ENCODE peak calls at places on chromosomes 2 and 18, in seven cellular contexts. C is uterus, S is right lobe of liver, X is heart left ventricle, E is stomach, Q is Peyer's patch, I is gastrocnemius medialis. L is an unnamed sample.

GRCh38 chr2:198314559-198315153 is 510.3 kb downstream of the PLCL1 start:
- DNase-seq in C (no peak), S (no peak), X (no peak), E (no peak), Q (no peak), I (no peak), L (peak)

GRCh38 chr2:24822049-24822706 is 29.0 kb downstream of the CENPO start:
- DNase-seq in C (peak), S (no peak), X (no peak), E (peak), Q (no peak), I (no peak), L (no peak)

GRCh38 chr2:233473878-233474277 is 92.7 kb downstream of the USP40 start:
- DNase-seq in C (no peak), S (no peak), X (no peak), E (peak), Q (no peak), I (no peak), L (no peak)

GRCh38 chr2:62760555-62760954 is 55.0 kb downstream of the EHBP1 start:
- DNase-seq in C (no peak), S (no peak), X (no peak), E (no peak), Q (no peak), I (no peak), L (no peak)

GRCh38 chr18:61569176-61569892 is 236.1 kb downstream of the CDH20 start:
- DNase-seq in C (no peak), S (no peak), X (peak), E (no peak), Q (no peak), I (peak), L (no peak)

GRCh38 chr18:61031626-61032025 is 301.6 kb upstream of the CDH20 start:
- DNase-seq in C (no peak), S (no peak), X (no peak), E (no peak), Q (no peak), I (no peak), L (no peak)

GRCh38 chr2:22355816-22356433 is 1029.1 kb upstream of the KLHL29 start:
- DNase-seq in C (peak), S (peak), X (peak), E (peak), Q (no peak), I (no peak), L (peak)

GRCh38 chr2:64932327-64933216 is 56.6 kb upstream of the SLC1A4 start:
- DNase-seq in C (no peak), S (no peak), X (no peak), E (no peak), Q (no peak), I (no peak), L (no peak)

GRCh38 chr2:105519516-105519915 is 120.7 kb upstream of the FHL2 start:
- DNase-seq in C (no peak), S (no peak), X (no peak), E (no peak), Q (no peak), I (no peak), L (no peak)

GRCh38 chr2:2889141-2889540 is 488.5 kb downstream of the EIPR1 start:
- DNase-seq in C (no peak), S (no peak), X (no peak), E (no peak), Q (no peak), I (no peak), L (no peak)

GRCh38 chr2:16049406-16049805 is 109.1 kb downstream of the MYCN start:
- DNase-seq in C (no peak), S (no peak), X (no peak), E (no peak), Q (no peak), I (no peak), L (no peak)

GRCh38 chr2:109455731-109456691 is 157.8 kb downstream of the SEPTIN10 start:
- DNase-seq in C (no peak), S (no peak), X (no peak), E (no peak), Q (peak), I (no peak), L (no peak)

GRCh38 chr2:108492364-108492763 is 41.9 kb upstream of the LIMS1 start:
- DNase-seq in C (no peak), S (no peak), X (no peak), E (no peak), Q (no peak), I (no peak), L (no peak)

GRCh38 chr2:170512271-170512670 is 202.9 kb upstream of the SP5 start:
- DNase-seq in C (no peak), S (no peak), X (no peak), E (no peak), Q (no peak), I (no peak), L (no peak)

GRCh38 chr2:207156451-207157161 is 9.1 kb downstream of the KLF7 start:
- DNase-seq in C (no peak), S (no peak), X (no peak), E (no peak), Q (no peak), I (no peak), L (no peak)

GRCh38 chr18:27844416-27844792 is 332.5 kb downstream of the CDH2 start:
- DNase-seq in C (no peak), S (no peak), X (no peak), E (no peak), Q (no peak), I (no peak), L (no peak)

GRCh38 chr2:17470855-17471641 is 47.2 kb downstream of the RAD51AP2 start:
- DNase-seq in C (no peak), S (no peak), X (no peak), E (no peak), Q (no peak), I (no peak), L (peak)

GRCh38 chr18:43588838-43589237 is 311.5 kb upstream of the SYT4 start:
- DNase-seq in C (no peak), S (no peak), X (peak), E (no peak), Q (no peak), I (no peak), L (no peak)

GRCh38 chr2:3354986-3355385 is 22.6 kb downstream of the EIPR1 start:
- DNase-seq in C (no peak), S (no peak), X (no peak), E (no peak), Q (no peak), I (no peak), L (no peak)

GRCh38 chr2:219611866-219612604 is 14.4 kb downstream of the STK11IP start:
- DNase-seq in C (no peak), S (no peak), X (no peak), E (no peak), Q (no peak), I (no peak), L (no peak)

GRCh38 chr2:76870581-76870980 is 651.6 kb downstream of the LRRTM4 start:
- DNase-seq in C (no peak), S (no peak), X (no peak), E (no peak), Q (no peak), I (no peak), L (no peak)

GRCh38 chr2:79580175-79580574 is 67.3 kb downstream of the CTNNA2 start:
- DNase-seq in C (no peak), S (no peak), X (no peak), E (no peak), Q (no peak), I (no peak), L (no peak)

GRCh38 chr2:27091746-27092695 is 5.4 kb downstream of the KHK start:
- DNase-seq in C (no peak), S (no peak), X (no peak), E (no peak), Q (no peak), I (no peak), L (no peak)

GRCh38 chr18:13696961-13697360 is 29.4 kb downstream of the FAM210A start:
- DNase-seq in C (no peak), S (no peak), X (no peak), E (no peak), Q (no peak), I (no peak), L (no peak)

GRCh38 chr2:79670198-79670597 is 157.3 kb downstream of the CTNNA2 start:
- DNase-seq in C (no peak), S (no peak), X (no peak), E (no peak), Q (no peak), I (no peak), L (no peak)

GRCh38 chr2:183998797-183999190 is 599.5 kb upstream of the ZNF804A start:
- DNase-seq in C (no peak), S (no peak), X (no peak), E (no peak), Q (no peak), I (no peak), L (no peak)

GRCh38 chr2:8202139-8202538 is 479.7 kb upstream of the ID2 start:
- DNase-seq in C (no peak), S (no peak), X (no peak), E (no peak), Q (no peak), I (no peak), L (no peak)

GRCh38 chr2:192571636-192572035 is 376.9 kb upstream of the TMEFF2 start:
- DNase-seq in C (no peak), S (no peak), X (peak), E (no peak), Q (no peak), I (no peak), L (no peak)

GRCh38 chr2:217800433-217801114 is 202.2 kb downstream of the TNS1 start:
- DNase-seq in C (peak), S (no peak), X (no peak), E (no peak), Q (no peak), I (peak), L (no peak)

GRCh38 chr2:167292430-167293171 is 404.3 kb downstream of the XIRP2 start:
- DNase-seq in C (peak), S (peak), X (peak), E (peak), Q (peak), I (peak), L (peak)

GRCh38 chr18:32019251-32019943 is 772 bp downstream of the RNF125 start:
- DNase-seq in C (peak), S (peak), X (peak), E (peak), Q (peak), I (no peak), L (peak)

GRCh38 chr2:41963661-41964525 is 83.9 kb upstream of the PKDCC start:
- DNase-seq in C (peak), S (peak), X (peak), E (no peak), Q (peak), I (no peak), L (no peak)

GRCh38 chr2:236163483-236164200 is 4.5 kb downstream of the GBX2 start:
- DNase-seq in C (no peak), S (no peak), X (no peak), E (no peak), Q (no peak), I (no peak), L (no peak)

GRCh38 chr18:74342416-74343043 is 26.9 kb downstream of the C18orf63 start:
- DNase-seq in C (peak), S (no peak), X (peak), E (peak), Q (no peak), I (no peak), L (peak)

GRCh38 chr2:84481702-84482101 is 22.6 kb upstream of the SUCLG1 start:
- DNase-seq in C (no peak), S (no peak), X (no peak), E (no peak), Q (no peak), I (no peak), L (no peak)

GRCh38 chr2:11305958-11306357 is 38.5 kb downstream of the ROCK2 start:
- DNase-seq in C (no peak), S (no peak), X (no peak), E (no peak), Q (no peak), I (no peak), L (no peak)

GRCh38 chr18:23141022-23141999 is 6.0 kb downstream of the CABLES1 start:
- DNase-seq in C (peak), S (peak), X (no peak), E (peak), Q (peak), I (no peak), L (peak)

GRCh38 chr2:215556979-215557378 is 121.1 kb upstream of the FN1 start:
- DNase-seq in C (no peak), S (no peak), X (no peak), E (no peak), Q (no peak), I (no peak), L (peak)

GRCh38 chr18:68627812-68628211 is 87.1 kb downstream of the TMX3 start:
- DNase-seq in C (no peak), S (no peak), X (no peak), E (no peak), Q (no peak), I (no peak), L (no peak)

DNA sequence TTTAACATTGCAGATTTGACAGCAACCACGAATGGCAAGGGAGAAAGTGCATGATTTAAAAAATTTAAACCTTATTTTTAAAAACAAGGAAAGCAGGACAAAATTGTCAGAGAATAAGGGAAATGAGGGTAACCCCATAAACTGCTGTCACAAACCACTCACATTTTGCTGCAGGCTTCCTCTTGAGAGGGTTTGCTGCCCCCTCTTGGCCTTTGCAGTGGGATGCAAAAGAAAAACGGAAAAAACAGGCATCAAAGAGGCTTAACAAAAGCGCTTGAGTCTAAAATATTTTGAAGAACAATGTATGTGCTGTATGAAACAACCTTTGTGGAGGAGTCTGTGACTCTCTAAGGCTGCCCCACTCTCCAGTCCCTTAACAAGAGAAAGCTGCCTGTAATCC is 91.6 kb downstream of the TMX3 start:
- DNase-seq in C (no peak), S (no peak), X (no peak), E (peak), Q (no peak), I (no peak), L (peak)
- TF ChIP-seq POLR2A in C (no peak), S (no peak), X (no peak), E (no peak), Q (no peak), I (no peak), L (no peak)

GRCh38 chr2:136238552-136239346 is 120.8 kb upstream of the CXCR4 start:
- DNase-seq in C (no peak), S (no peak), X (peak), E (no peak), Q (no peak), I (no peak), L (no peak)
- TF ChIP-seq POLR2A in C (no peak), S (no peak), X (no peak), E (no peak), Q (no peak), I (no peak), L (peak)

GRCh38 chr18:79450289-79450920 is 54.7 kb downstream of the NFATC1 start:
- DNase-seq in C (no peak), S (no peak), X (no peak), E (no peak), Q (no peak), I (no peak), L (no peak)

GRCh38 chr18:79447703-79448367 is 52.1 kb downstream of the NFATC1 start:
- DNase-seq in C (no peak), S (no peak), X (no peak), E (no peak), Q (no peak), I (no peak), L (no peak)

GRCh38 chr18:79448621-79449020 is 52.9 kb downstream of the NFATC1 start:
- DNase-seq in C (no peak), S (no peak), X (no peak), E (no peak), Q (no peak), I (no peak), L (no peak)

GRCh38 chr18:79451237-79452125 is 55.8 kb downstream of the NFATC1 start:
- DNase-seq in C (no peak), S (no peak), X (no peak), E (no peak), Q (no peak), I (no peak), L (no peak)

GRCh38 chr18:79449551-79450288 is 54.0 kb downstream of the NFATC1 start:
- DNase-seq in C (no peak), S (no peak), X (no peak), E (no peak), Q (no peak), I (no peak), L (no peak)
- TF ChIP-seq POLR2A in C (no peak), S (no peak), X (no peak), E (no peak), Q (no peak), I (no peak), L (no peak)

GRCh38 chr2:101622633-101623521 is 74.6 kb upstream of the MAP4K4 start:
- DNase-seq in C (no peak), S (no peak), X (no peak), E (no peak), Q (no peak), I (no peak), L (no peak)
- TF ChIP-seq POLR2A in C (no peak), S (no peak), X (no peak), E (no peak), Q (no peak), I (no peak), L (no peak)

L was measured in erythroblast.